ENCODE peak calls at places on chromosomes 2 and 18, in four cellular contexts. K is IMR-90, J is mesendoderm, E is H1. F is an unnamed sample.

GRCh38 chr2:85843543-85843942 is 45.2 kb downstream of the ST3GAL5 start:
- DNase-seq in K (no peak), J (peak; percentile 42), E (peak; percentile 80), F (peak; percentile 47)

GRCh38 chr2:107811982-107812381 is 14.7 kb upstream of the RGPD4 start:
- DNase-seq in K (no peak), J (no peak), E (no peak), F (no peak)

GRCh38 chr18:63476666-63477065 is at the start of gene SERPINB5:
- DNase-seq in K (no peak), J (no peak), E (no peak), F (peak; percentile 79)

GRCh38 chr2:191854385-191855372 is 7.8 kb upstream of the CAVIN2 start:
- DNase-seq in K (no peak), J (peak; percentile 79), E (no peak), F (no peak)

GRCh38 chr2:165681841-165682240 is 112.2 kb downstream of the GALNT3 start:
- DNase-seq in K (no peak), J (no peak), E (no peak), F (no peak)

GRCh38 chr18:75161629-75162028 is 47.3 kb downstream of the PTGR3 start:
- DNase-seq in K (no peak), J (peak; percentile 13), E (no peak), F (no peak)

GRCh38 chr18:56309104-56309503 is 329.3 kb downstream of the TXNL1 start:
- DNase-seq in K (peak; percentile 35), J (no peak), E (no peak), F (no peak)

GRCh38 chr2:185128331-185128730 is 530.0 kb downstream of the ZNF804A start:
- DNase-seq in K (no peak), J (no peak), E (no peak), F (no peak)

GRCh38 chr18:49731421-49731841 is 81.9 kb downstream of the ACAA2 start:
- DNase-seq in K (no peak), J (no peak), E (no peak), F (no peak)
- H4K8ac ChIP-seq in K (no peak overlapping the region), J (no peak overlapping the region), E (no peak overlapping the region), F (no peak overlapping the region)

GRCh38 chr2:54539683-54540082 is 83.6 kb downstream of the SPTBN1 start:
- DNase-seq in K (no peak), J (no peak), E (no peak), F (no peak)

GRCh38 chr2:54535599-54536195 is 79.6 kb downstream of the SPTBN1 start:
- DNase-seq in K (no peak), J (no peak), E (no peak), F (no peak)

GRCh38 chr2:54536720-54537119 is 80.6 kb downstream of the SPTBN1 start:
- DNase-seq in K (no peak), J (no peak), E (no peak), F (no peak)

GRCh38 chr2:54540194-54540593 is 84.1 kb downstream of the SPTBN1 start:
- DNase-seq in K (peak; percentile 15), J (no peak), E (no peak), F (no peak)

DNA sequence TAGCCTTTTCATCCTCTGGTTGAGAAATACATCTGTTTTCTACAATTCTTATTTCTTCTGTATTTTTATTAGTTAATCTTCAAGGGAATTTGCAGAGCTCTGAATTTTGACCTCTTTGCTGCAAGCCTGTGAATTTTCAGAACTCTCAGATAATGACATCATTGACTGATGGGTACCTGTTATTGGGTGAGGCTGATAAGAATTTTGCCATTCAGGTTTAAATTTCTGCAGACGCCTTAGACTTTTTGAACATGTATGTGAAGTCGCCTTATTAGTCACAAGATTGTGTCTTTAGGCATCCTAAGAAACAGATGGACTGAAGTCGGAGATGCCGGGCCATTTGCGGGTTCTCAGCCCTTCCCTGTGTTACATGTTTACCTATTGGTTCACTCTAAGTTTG is 82.4 kb downstream of the SPTBN1 start:
- DNase-seq in K (no peak), J (no peak), E (no peak), F (no peak)
- H4K5ac ChIP-seq in K (no peak overlapping the region), J (no peak overlapping the region), E (no peak overlapping the region), F (no peak overlapping the region)

DNA sequence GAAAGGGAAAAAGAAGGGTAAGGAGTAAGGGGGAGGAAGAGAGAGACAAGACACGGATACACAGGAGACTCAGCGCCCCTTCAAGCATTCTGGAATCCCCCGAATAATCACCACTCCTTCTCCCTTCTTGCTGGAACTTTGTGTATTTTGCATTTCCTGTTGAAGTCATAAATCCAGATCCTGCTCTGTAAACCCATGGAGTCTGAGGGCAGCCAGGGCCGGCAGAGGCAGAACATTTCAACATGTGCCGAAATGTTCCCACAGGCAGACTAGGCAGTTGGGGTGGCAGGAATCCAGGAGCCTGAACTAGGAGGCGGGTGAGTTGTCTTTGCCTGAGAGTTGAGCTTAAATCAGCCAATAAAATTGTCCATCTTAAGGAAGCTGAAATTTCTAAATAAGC is 193.1 kb downstream of the SH3RF3 start:
- DNase-seq in K (peak; percentile 98), J (no peak), E (no peak), F (no peak)
- H4K8ac ChIP-seq in K (peak overlapping the region; percentile 12), J (no peak overlapping the region), E (no peak overlapping the region), F (no peak overlapping the region)

GRCh38 chr2:54546925-54547324 is 90.8 kb downstream of the SPTBN1 start:
- DNase-seq in K (no peak), J (no peak), E (no peak), F (no peak)

GRCh38 chr2:54545700-54546450 is 89.7 kb downstream of the SPTBN1 start:
- DNase-seq in K (peak; percentile 67), J (no peak), E (no peak), F (no peak)

GRCh38 chr2:54541995-54542394 is 85.9 kb downstream of the SPTBN1 start:
- DNase-seq in K (no peak), J (no peak), E (no peak), F (no peak)

GRCh38 chr2:54546518-54546917 is 90.4 kb downstream of the SPTBN1 start:
- DNase-seq in K (no peak), J (no peak), E (no peak), F (no peak)

GRCh38 chr2:54543736-54544396 is 87.7 kb downstream of the SPTBN1 start:
- DNase-seq in K (no peak), J (no peak), E (no peak), F (no peak)
- H4K5ac ChIP-seq in K (no peak overlapping the region), J (no peak overlapping the region), E (no peak overlapping the region), F (no peak overlapping the region)

GRCh38 chr18:49685231-49685942 is 123.5 kb downstream of the LIPG start:
- DNase-seq in K (peak; percentile 35), J (no peak), E (no peak), F (no peak)
- H4K8ac ChIP-seq in K (no peak overlapping the region), J (no peak overlapping the region), E (no peak overlapping the region), F (no peak overlapping the region)

GRCh38 chr2:69779258-69779989 is 37.5 kb downstream of the ANXA4 start:
- DNase-seq in K (peak; percentile 25), J (peak; percentile 31), E (no peak), F (no peak)

GRCh38 chr2:69777778-69778089 is 35.8 kb downstream of the ANXA4 start:
- DNase-seq in K (no peak), J (no peak), E (no peak), F (no peak)

GRCh38 chr2:69780907-69781306 is 39.0 kb downstream of the ANXA4 start:
- DNase-seq in K (no peak), J (no peak), E (peak; percentile 19), F (no peak)

GRCh38 chr2:69774984-69775982 is 33.3 kb downstream of the ANXA4 start:
- DNase-seq in K (no peak), J (no peak), E (no peak), F (no peak)

DNA sequence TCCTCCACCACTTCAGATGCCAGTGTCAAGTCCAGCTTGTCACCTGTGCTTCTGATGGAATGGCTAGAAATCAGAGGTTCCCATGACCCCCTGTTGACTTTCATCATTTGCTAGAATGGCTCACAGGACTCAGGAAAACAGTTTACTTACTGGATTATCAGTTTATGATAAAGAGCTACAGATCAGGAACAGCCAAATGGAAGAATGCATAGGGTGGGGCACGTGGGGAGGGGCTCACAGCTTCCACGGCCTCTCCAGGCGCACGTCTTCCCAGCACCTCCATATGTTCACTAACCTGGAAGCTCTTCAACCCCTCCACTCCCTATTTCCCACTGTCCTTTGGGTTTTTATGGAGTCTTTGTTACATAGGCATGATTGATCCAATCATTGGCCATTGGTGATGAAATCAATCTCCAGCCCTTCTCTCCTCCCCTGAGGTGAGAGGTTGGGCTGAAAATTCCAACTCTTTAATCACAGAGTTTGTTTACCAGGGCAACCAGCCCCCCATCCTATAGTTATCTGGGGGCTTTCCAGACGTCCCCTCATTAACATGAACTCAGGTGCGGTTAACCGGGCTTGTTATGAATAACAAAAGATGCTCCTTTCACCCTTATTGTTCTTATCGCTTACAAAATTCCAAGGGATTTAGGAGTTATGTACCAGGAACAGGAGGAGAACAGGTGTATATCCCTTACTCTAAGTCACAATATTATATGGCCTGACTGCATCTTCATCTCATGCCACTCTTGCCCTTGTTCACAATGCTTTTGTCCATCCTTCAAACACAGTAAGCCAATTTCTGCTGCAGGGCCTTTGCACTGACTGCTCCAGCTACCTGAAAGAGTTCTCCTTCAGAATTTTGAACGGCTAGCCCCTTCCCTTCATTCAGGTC is 35.2 kb downstream of the ANXA4 start:
- DNase-seq in K (no peak), J (peak; percentile 71), E (no peak), F (no peak)
- H4K5ac ChIP-seq in K (no peak overlapping the region), J (no peak overlapping the region), E (peak overlapping the region; percentile 29), F (no peak overlapping the region)

DNA sequence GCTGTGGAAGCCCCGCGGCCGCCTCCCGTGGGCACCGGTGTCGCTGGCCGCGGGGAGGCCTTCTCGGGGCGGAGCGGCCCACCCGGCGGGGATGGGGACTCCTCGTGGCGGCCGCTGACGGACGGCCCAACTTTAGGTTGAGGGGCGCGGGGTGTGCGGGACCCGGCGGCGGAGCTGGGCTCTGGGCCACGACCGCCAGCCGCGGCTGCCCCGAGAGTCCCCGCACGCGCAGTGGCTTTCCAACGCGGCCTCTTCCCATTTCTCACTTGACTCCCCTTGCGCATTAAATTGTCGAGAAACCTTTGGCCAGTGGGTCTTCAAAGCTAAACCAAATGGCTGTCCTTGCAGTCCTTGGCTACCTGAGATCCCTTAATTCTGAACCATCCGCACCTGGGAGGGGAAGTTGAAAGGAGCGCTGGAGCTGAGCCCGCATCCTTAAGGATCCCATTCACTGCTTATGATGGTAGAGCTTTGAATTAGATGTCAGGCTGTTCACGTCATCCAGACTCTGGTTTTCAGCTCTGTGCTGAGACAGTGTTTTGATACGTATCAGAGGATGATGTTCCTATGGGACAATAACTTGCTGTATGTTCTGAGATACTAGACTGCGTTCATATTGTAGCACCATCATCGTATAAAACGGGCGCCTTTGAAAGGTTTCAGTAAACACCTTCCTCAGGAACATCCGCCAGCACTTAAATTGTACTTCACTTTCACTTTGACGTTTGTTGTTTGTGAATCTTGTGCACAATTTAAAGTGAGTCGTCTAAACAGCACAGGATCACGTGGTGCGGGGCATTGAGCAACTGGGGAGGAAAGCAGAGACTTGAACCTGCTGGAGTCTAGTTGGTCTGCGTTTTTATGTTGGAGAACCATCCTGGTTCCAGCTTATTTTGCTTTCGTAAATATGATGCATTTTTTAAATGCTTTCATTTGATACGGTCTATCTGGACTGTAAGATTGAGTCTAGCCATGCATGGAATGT is 874 bp downstream of the CLIP4 start:
- DNase-seq in K (peak; percentile 85), J (peak; percentile 30), E (no peak), F (peak; percentile 37)
- H4K8ac ChIP-seq in K (peak overlapping the region; percentile 29), J (no peak overlapping the region), E (no peak overlapping the region), F (no peak overlapping the region)

GRCh38 chr2:105490204-105490603 is 91.4 kb upstream of the FHL2 start:
- DNase-seq in K (no peak), J (no peak), E (no peak), F (no peak)
- H4K5ac ChIP-seq in K (no peak overlapping the region), J (no peak overlapping the region), E (no peak overlapping the region), F (no peak overlapping the region)

F was measured in H9.